ENCODE peak calls at places on chromosomes 12 and 14, in five cellular contexts. W is sigmoid colon, Y is HepG2, M is uterus, D is A549. V is an unnamed sample. For H3K9me3, the result is how much of the 10 kb centered on the place peaks cover.

GRCh38 chr12:45503887-45504286 is 225.6 kb upstream of the ARID2 start:
- DNase-seq in W (no peak), Y (no peak), M (no peak), D (no peak), V (no peak)

GRCh38 chr12:120663741-120664140 is 23.2 kb upstream of the MLEC start:
- DNase-seq in W (no peak), Y (no peak), M (no peak), D (no peak), V (no peak)

GRCh38 chr14:58966991-58967390 is 221.5 kb upstream of the DAAM1 start:
- DNase-seq in W (no peak), Y (no peak), M (no peak), D (no peak), V (no peak)

GRCh38 chr12:100058482-100059029 is 73.8 kb upstream of the ANKS1B start:
- DNase-seq in W (no peak), Y (no peak), M (no peak), D (no peak), V (no peak)

GRCh38 chr14:90602088-90602687 is 205.4 kb downstream of the CALM1 start:
- DNase-seq in W (peak), Y (no peak), M (no peak), D (no peak), V (no peak)

GRCh38 chr14:65226824-65227604 is 124.7 kb upstream of the MAX start:
- DNase-seq in W (no peak), Y (peak), M (no peak), D (no peak), V (no peak)

GRCh38 chr12:79844693-79845092 is 90.2 kb downstream of the PPP1R12A start:
- DNase-seq in W (no peak), Y (peak), M (no peak), D (peak), V (no peak)

GRCh38 chr12:112937741-112938719 is at the start of gene OAS3:
- DNase-seq in W (peak), Y (peak), M (peak), D (peak), V (peak)

GRCh38 chr14:89406941-89407340 is 10.1 kb downstream of the FOXN3 start:
- DNase-seq in W (no peak), Y (no peak), M (no peak), D (no peak), V (peak)

GRCh38 chr12:103909811-103910210 is 20.4 kb upstream of the HSP90B1 start:
- DNase-seq in W (no peak), Y (no peak), M (no peak), D (no peak), V (no peak)

GRCh38 chr12:64716373-64716772 is 42.8 kb downstream of the GNS start:
- DNase-seq in W (no peak), Y (no peak), M (no peak), D (no peak), V (no peak)

GRCh38 chr12:120739031-120739762 is 13.6 kb downstream of the ACADS start:
- DNase-seq in W (no peak), Y (no peak), M (no peak), D (no peak), V (no peak)

GRCh38 chr12:60522684-60523083 is 926.9 kb downstream of the SLC16A7 start:
- DNase-seq in W (no peak), Y (no peak), M (no peak), D (no peak), V (no peak)

GRCh38 chr14:83251402-83251801 is 1717.7 kb upstream of the SEL1L start:
- DNase-seq in W (no peak), Y (no peak), M (no peak), D (no peak), V (no peak)

GRCh38 chr12:66813137-66813867 is 134.4 kb upstream of the GRIP1 start:
- DNase-seq in W (no peak), Y (peak), M (no peak), D (no peak), V (no peak)

GRCh38 chr12:5718073-5718472 is 227.0 kb downstream of the ANO2 start:
- DNase-seq in W (no peak), Y (no peak), M (no peak), D (no peak), V (no peak)

GRCh38 chr12:10563966-10564365 is 49.4 kb downstream of the MAGOHB start:
- DNase-seq in W (no peak), Y (no peak), M (no peak), D (no peak), V (no peak)

GRCh38 chr12:22691319-22691718 is 66.3 kb downstream of the ETNK1 start:
- DNase-seq in W (no peak), Y (no peak), M (no peak), D (no peak), V (no peak)

GRCh38 chr12:111011999-111012600 is 91.7 kb upstream of the MYL2 start:
- DNase-seq in W (no peak), Y (no peak), M (no peak), D (no peak), V (no peak)

GRCh38 chr14:76498536-76498935 is 122.6 kb downstream of the ESRRB start:
- DNase-seq in W (peak), Y (no peak), M (no peak), D (no peak), V (no peak)

GRCh38 chr12:95848575-95849388 is 10.0 kb upstream of the SNRPF start:
- DNase-seq in W (no peak), Y (peak), M (no peak), D (peak), V (no peak)

GRCh38 chr12:113109872-113110623 is 25.5 kb downstream of the RASAL1 start:
- DNase-seq in W (no peak), Y (no peak), M (no peak), D (no peak), V (no peak)

GRCh38 chr14:90388437-90388836 is 8.4 kb upstream of the CALM1 start:
- DNase-seq in W (no peak), Y (no peak), M (no peak), D (peak), V (no peak)

GRCh38 chr14:28765907-28766504 is 581 bp upstream of the FOXG1 start:
- DNase-seq in W (no peak), Y (no peak), M (no peak), D (no peak), V (no peak)

GRCh38 chr12:29389295-29389919 is 8.4 kb upstream of the ERGIC2 start:
- DNase-seq in W (no peak), Y (no peak), M (no peak), D (no peak), V (no peak)

GRCh38 chr12:48618541-48618940 is 48.7 kb upstream of the LALBA start:
- DNase-seq in W (peak), Y (peak), M (peak), D (peak), V (peak)

GRCh38 chr12:104579716-104580495 is 123.2 kb downstream of the CHST11 start:
- DNase-seq in W (no peak), Y (no peak), M (no peak), D (no peak), V (no peak)

GRCh38 chr12:130878193-130879185 is 6.6 kb downstream of the RAN start:
- DNase-seq in W (peak), Y (no peak), M (no peak), D (no peak), V (no peak)

GRCh38 chr14:24986206-24986893 is 63.6 kb downstream of the STXBP6 start:
- DNase-seq in W (peak), Y (no peak), M (no peak), D (no peak), V (no peak)

GRCh38 chr14:23076785-23077408 is 18.0 kb downstream of the ACIN1 start:
- DNase-seq in W (no peak), Y (peak), M (no peak), D (no peak), V (no peak)

GRCh38 chr12:113955109-113955970 is 10.8 kb downstream of the RBM19 start:
- DNase-seq in W (no peak), Y (peak), M (no peak), D (peak), V (peak)

GRCh38 chr14:27725482-27725881 is 1041.1 kb upstream of the FOXG1 start:
- DNase-seq in W (no peak), Y (no peak), M (no peak), D (no peak), V (no peak)

GRCh38 chr12:38110026-38110699 is 206.4 kb upstream of the ALG10B start:
- DNase-seq in W (no peak), Y (no peak), M (no peak), D (no peak), V (no peak)

GRCh38 chr14:20179880-20180279 is 10.8 kb upstream of the OR11G2 start:
- DNase-seq in W (no peak), Y (no peak), M (no peak), D (no peak), V (no peak)

GRCh38 chr12:107670999-107671643 is 14.5 kb upstream of the PWP1 start:
- DNase-seq in W (no peak), Y (peak), M (no peak), D (no peak), V (no peak)

GRCh38 chr14:41636492-41637392 is 30.1 kb downstream of the LRFN5 start:
- DNase-seq in W (no peak), Y (peak), M (no peak), D (no peak), V (no peak)

GRCh38 chr12:80491176-80491575 is 47.1 kb downstream of the PTPRQ start:
- DNase-seq in W (no peak), Y (no peak), M (no peak), D (no peak), V (no peak)

GRCh38 chr12:75977952-75978671 is 53.5 kb downstream of the PHLDA1 start:
- DNase-seq in W (peak), Y (peak), M (peak), D (peak), V (peak)
- TF ChIP-seq POLR2A in W (no peak), Y (no peak), M (no peak), D (no peak), V (peak)

GRCh38 chr12:34306133-34306830 is 284.0 kb downstream of the ALG10 start:
- DNase-seq in W (no peak), Y (no peak), M (no peak), D (no peak), V (no peak)

GRCh38 chr12:34311337-34311736 is 289.0 kb downstream of the ALG10 start:
- DNase-seq in W (no peak), Y (no peak), M (no peak), D (no peak), V (no peak)
- H3K9me3 ChIP-seq in W (under half), Y (under half), M (under half), D (under half), V (under half)

DNA sequence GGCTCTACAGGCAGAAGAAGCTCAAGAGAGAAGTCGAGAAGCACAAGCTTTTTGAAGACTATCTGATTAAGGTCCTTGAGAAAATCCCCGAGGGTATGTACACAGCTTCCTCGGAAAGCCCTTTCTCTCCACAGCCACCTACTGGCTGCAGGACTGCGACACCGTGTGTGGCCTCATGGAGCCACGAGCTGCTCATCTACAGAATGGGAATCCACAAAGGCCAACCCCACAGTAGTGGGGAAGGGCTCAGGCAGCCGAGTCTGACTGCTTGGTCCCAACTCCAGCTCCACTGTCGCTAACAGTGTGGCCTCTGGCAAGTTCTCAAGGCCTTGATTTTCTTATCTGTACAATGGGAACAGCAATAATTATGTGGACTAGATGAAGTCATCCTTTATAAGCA is 2.5 kb downstream of the CCDC197 start:
- DNase-seq in W (no peak), Y (no peak), M (no peak), D (no peak), V (no peak)
- TF ChIP-seq CTCF in W (no peak), Y (no peak), M (no peak), D (no peak), V (no peak)

DNA sequence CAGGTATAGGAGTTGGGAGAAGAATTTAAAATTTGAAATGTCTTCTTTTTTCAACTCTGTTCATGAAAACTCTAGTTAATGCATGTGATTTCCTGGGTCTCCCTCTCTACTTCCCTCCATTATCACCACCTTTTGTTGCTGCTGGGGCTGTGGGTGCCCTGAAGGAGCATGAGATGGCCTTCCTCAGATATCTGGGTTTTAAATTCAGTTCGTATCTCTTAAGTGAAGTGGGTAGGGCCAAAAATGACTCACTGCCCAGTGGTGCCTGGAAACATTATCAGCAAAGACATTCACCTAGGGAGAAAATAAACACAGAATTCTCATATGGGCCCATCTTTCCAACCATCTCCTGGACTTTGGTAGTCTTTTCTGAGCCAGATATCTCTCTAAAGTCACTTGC is 234.9 kb upstream of the PLEKHG7 start:
- DNase-seq in W (no peak), Y (no peak), M (no peak), D (no peak), V (peak)
- TF ChIP-seq POLR2A in W (no peak), Y (no peak), M (no peak), D (no peak), V (no peak)

GRCh38 chr14:105533811-105534498 is 7.6 kb downstream of the TMEM121 start:
- DNase-seq in W (peak), Y (no peak), M (no peak), D (no peak), V (no peak)
- H3K9me3 ChIP-seq in W (under half), Y (under half), M (under half), D (under half), V (under half)

DNA sequence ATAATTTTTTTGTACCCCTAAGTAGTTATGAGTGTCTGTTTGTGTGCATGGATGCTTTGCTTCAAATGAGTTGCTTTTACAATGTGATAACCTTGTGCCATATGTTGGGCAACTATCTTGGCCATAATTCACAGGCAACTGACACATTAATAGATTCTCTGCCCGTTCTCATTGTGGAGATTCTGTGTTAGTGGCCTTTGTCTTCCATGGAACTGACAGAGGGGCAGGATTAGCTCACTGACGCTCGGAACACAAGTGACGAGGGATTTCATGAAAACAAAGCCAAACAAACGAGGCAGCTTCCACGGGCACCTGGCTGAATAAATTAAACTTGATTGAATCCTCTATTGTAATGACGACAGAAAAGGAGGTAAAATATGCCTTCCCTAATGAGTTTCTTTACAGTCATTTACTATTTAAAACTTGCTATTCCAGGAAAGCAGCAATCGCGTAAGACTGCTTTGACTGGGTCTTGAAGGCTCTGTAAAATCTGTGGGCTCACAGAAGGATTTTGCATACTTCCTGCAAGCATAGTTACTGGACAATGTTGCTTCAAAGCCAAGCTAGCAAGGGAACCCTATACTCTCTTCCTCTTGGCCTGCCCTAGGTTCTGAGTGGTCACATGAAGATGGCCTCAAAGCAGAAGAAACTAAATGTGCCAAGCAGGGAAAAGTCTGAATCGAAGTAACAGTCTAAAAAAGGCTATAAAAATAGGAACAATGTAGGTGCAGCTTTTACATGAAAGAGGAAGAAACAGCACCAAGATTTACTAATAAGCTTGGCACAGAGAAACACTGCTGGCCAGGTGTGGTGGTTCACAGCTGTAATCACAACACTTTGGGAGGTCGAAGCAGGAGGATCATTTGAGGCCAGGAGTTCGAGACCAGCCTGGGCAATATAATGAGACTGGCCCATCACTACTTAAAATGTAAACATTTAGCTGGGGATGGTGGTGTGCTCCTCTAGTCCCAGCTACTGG is 28.1 kb upstream of the SINHCAF start:
- DNase-seq in W (no peak), Y (no peak), M (no peak), D (no peak), V (no peak)
- TF ChIP-seq CTCF in W (no peak), Y (no peak), M (no peak), D (no peak), V (no peak)

DNA sequence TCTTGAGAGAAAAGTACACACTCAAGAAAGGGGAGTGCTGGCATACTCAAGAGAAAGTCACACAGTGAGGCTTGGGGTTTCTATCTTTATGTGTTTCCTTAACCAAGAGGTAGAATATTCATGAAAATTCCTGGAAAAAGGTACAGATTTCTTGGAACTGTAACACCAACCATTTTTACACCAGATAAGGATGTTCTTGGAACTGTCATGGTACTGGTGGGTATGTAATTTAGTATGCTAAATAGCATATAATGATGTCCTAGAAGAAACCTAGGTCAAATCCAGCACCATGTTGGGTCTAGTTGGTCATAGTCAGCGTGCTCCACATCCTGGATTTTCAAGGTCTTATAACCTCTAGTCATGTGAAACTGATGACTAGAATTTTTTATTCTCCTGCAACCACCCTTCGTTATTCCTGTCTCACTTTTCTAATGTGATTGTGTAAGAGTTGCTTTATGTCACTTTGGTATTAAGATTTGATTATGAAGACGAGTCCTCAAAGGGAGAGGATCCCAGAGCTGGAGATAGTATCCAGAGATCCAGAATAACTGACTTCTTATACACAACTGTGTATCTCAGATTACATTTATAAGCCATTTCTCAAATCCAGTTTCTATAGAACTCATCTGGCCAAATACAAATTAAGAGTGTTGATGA is 510.1 kb downstream of the TMTC2 start:
- DNase-seq in W (no peak), Y (no peak), M (no peak), D (no peak), V (no peak)
- TF ChIP-seq POLR2A in W (no peak), Y (no peak), M (no peak), D (no peak), V (no peak)

GRCh38 chr12:57964421-57964820 is 23.1 kb downstream of the ATP23 start:
- DNase-seq in W (no peak), Y (no peak), M (no peak), D (no peak), V (no peak)

GRCh38 chr12:57966536-57966935 is 25.2 kb downstream of the ATP23 start:
- DNase-seq in W (no peak), Y (no peak), M (no peak), D (no peak), V (no peak)

GRCh38 chr12:57965766-57966165 is 24.4 kb downstream of the ATP23 start:
- DNase-seq in W (no peak), Y (peak), M (no peak), D (no peak), V (no peak)
- H3K9me3 ChIP-seq in W (under half), Y (under half), M (under half), D (under half), V (under half)

GRCh38 chr12:115770643-115771042 is 506.9 kb downstream of the MED13L start:
- DNase-seq in W (no peak), Y (no peak), M (no peak), D (no peak), V (no peak)

GRCh38 chr12:115771601-115772000 is 505.9 kb downstream of the MED13L start:
- DNase-seq in W (no peak), Y (no peak), M (no peak), D (no peak), V (no peak)

GRCh38 chr12:115774148-115774905 is 503.2 kb downstream of the MED13L start:
- DNase-seq in W (no peak), Y (no peak), M (no peak), D (no peak), V (peak)

GRCh38 chr12:115767921-115768320 is 509.6 kb downstream of the MED13L start:
- DNase-seq in W (no peak), Y (no peak), M (no peak), D (no peak), V (no peak)

GRCh38 chr12:115771065-115771464 is 506.4 kb downstream of the MED13L start:
- DNase-seq in W (no peak), Y (peak), M (no peak), D (no peak), V (peak)
- TF ChIP-seq CTCF in W (no peak), Y (peak), M (no peak), D (peak), V (peak)

V was measured in Peyer's patch.